ENCODE peak calls at places on chromosomes 7 and 10, in eight cellular contexts. X is HTR-8/SVneo, Y is C1 segment of cervical spinal cord, B is NCI-H1436, V is endothelial cell, M is KG1, N is psoas muscle, R is T-cell. L is an unnamed sample.

GRCh38 chr7:23117841-23118240 is 12.3 kb downstream of the KLHL7 start:
- DNase-seq in B (no peak), Y (no peak), M (no peak), V (no peak), X (no peak), R (no peak), N (no peak), L (no peak)

GRCh38 chr7:44581426-44581906 is 565 bp downstream of the TMED4 start:
- DNase-seq in N (no peak), X (no peak), Y (no peak), R (peak), M (no peak), B (peak), V (no peak), L (peak)

GRCh38 chr10:123642293-123642692 is 23.9 kb upstream of the GPR26 start:
- DNase-seq in N (no peak), Y (peak), V (no peak), R (no peak), B (no peak), M (no peak), X (no peak), L (no peak)

GRCh38 chr10:129956902-129957673 is 7.0 kb downstream of the EBF3 start:
- DNase-seq in N (no peak), B (peak), V (no peak), M (no peak), X (no peak), R (no peak), Y (no peak), L (no peak)

GRCh38 chr10:4843525-4844180 is 17.6 kb downstream of the AKR1E2 start:
- DNase-seq in X (no peak), Y (no peak), R (no peak), N (no peak), M (no peak), B (no peak), V (no peak), L (no peak)

GRCh38 chr7:38541440-38541839 is 89.7 kb downstream of the AMPH start:
- DNase-seq in V (no peak), R (no peak), Y (no peak), M (no peak), B (no peak), X (no peak), N (no peak), L (no peak)

GRCh38 chr7:44738031-44738730 is 10.5 kb upstream of the ZMIZ2 start:
- DNase-seq in V (no peak), N (no peak), X (no peak), B (no peak), R (no peak), Y (no peak), M (no peak), L (no peak)

GRCh38 chr10:4443419-4443818 is 382.6 kb upstream of the AKR1E2 start:
- DNase-seq in M (no peak), R (no peak), X (no peak), Y (no peak), B (no peak), N (no peak), V (no peak), L (no peak)

GRCh38 chr7:105209870-105210269 is 178.9 kb downstream of the SRPK2 start:
- DNase-seq in B (no peak), N (no peak), Y (no peak), X (no peak), R (peak), M (no peak), V (no peak), L (no peak)

GRCh38 chr7:140214075-140214684 is 37.4 kb upstream of the KDM7A start:
- DNase-seq in N (peak), X (no peak), B (no peak), R (no peak), Y (no peak), V (no peak), M (no peak), L (no peak)

GRCh38 chr7:27204851-27205322 is 5.0 kb upstream of the HOXA13 start:
- DNase-seq in N (no peak), V (no peak), M (no peak), R (no peak), Y (no peak), B (no peak), X (no peak), L (no peak)

GRCh38 chr7:40747856-40748255 is 613.1 kb downstream of the SUGCT start:
- DNase-seq in B (no peak), X (no peak), R (no peak), V (no peak), Y (no peak), N (no peak), M (no peak), L (no peak)

GRCh38 chr10:49520122-49520775 is 18.7 kb downstream of the ERCC6 start:
- DNase-seq in Y (no peak), V (no peak), R (no peak), B (no peak), X (no peak), M (no peak), N (no peak), L (no peak)

GRCh38 chr7:40506158-40506557 is 371.4 kb downstream of the SUGCT start:
- DNase-seq in V (no peak), R (no peak), M (no peak), B (no peak), Y (no peak), X (no peak), N (no peak), L (no peak)

GRCh38 chr10:101841826-101842225 is 1.8 kb downstream of the KCNIP2 start:
- DNase-seq in X (no peak), M (no peak), R (no peak), V (no peak), Y (no peak), B (no peak), N (no peak), L (no peak)

GRCh38 chr7:951881-952547 is 2.5 kb downstream of the ADAP1 start:
- DNase-seq in V (no peak), Y (no peak), R (no peak), M (no peak), N (no peak), B (no peak), X (no peak), L (no peak)

L was measured in activated T-helper 2 cell treated with anti-CD3 and anti-CD28 coated beads, Interferon-gamma antibody, Interleukin-2, Interleukin-4, amounts not matched to agents 10 μg/mL and 5 μg/mL and 100 μg/mL, durations not matched to agents 14 hours and 24 hours and 36 hours.